ENCODE peak calls at places on chromosomes 12 and 14, in ten cellular contexts. N is tibial artery; V is activated T-cell treated with anti-CD3 and anti-CD28 coated beads for 1 hour; F is adipocyte; K is RKO; H is T1000; E is activated CD4-positive, alpha-beta T cell treated with anti-CD3 and anti-CD28 coated beads, Interleukin-2, amount 50 U/mL, for 24 hours; R is stimulated activated naive CD8-positive, alpha-beta T cell treated with anti-CD3 and anti-CD28 coated beads, Interleukin-15, Interleukin-2, amounts not matched to agents 100 U/mL and 50 U/mL, for 24 hours; O is endothelial cell; S is SK-MEL-5. I is an unnamed sample.

GRCh38 chr12:10721654-10722501 is 1.2 kb downstream of the YBX3 start:
- DNase-seq in N (peak), V (peak), F (peak), K (peak), H (peak), E (peak), R (peak), O (peak), S (peak), I (peak)

GRCh38 chr14:67444395-67444794 is 32.4 kb upstream of the PLEK2 start:
- DNase-seq in N (no peak), V (no peak), F (no peak), K (no peak), H (no peak), E (no peak), R (no peak), O (no peak), S (no peak), I (no peak)

GRCh38 chr12:5013206-5013830 is 30.4 kb upstream of the KCNA5 start:
- DNase-seq in N (no peak), V (no peak), F (peak), K (no peak), H (no peak), E (no peak), R (no peak), O (no peak), S (peak), I (no peak)

GRCh38 chr14:86790408-86791364 is 1202.3 kb downstream of the GALC start:
- DNase-seq in N (no peak), V (no peak), F (no peak), K (no peak), H (no peak), E (no peak), R (no peak), O (no peak), S (no peak), I (no peak)

GRCh38 chr12:75666980-75667359 is 155.6 kb upstream of the KRR1 start:
- DNase-seq in N (no peak), V (no peak), F (peak), K (no peak), H (no peak), E (no peak), R (no peak), O (no peak), S (peak), I (no peak)

GRCh38 chr12:117472983-117473382 is 111.6 kb upstream of the NOS1 start:
- DNase-seq in N (no peak), V (no peak), F (no peak), K (peak), H (no peak), E (no peak), R (no peak), O (peak), S (peak), I (no peak)

GRCh38 chr12:107458163-107458562 is 227.4 kb upstream of the PWP1 start:
- DNase-seq in N (no peak), V (no peak), F (no peak), K (no peak), H (no peak), E (no peak), R (no peak), O (no peak), S (no peak), I (no peak)

GRCh38 chr12:46177842-46178608 is 90.8 kb downstream of the SLC38A1 start:
- DNase-seq in N (no peak), V (no peak), F (no peak), K (no peak), H (no peak), E (peak), R (no peak), O (no peak), S (no peak), I (no peak)

I was measured in SW 1271.